ENCODE peak calls at places on chromosomes 2 and 18, in nine cellular contexts. E is lung; P is stimulated activated CD8-positive, alpha-beta memory T cell treated with anti-CD3 and anti-CD28 coated beads, Interleukin-15, amount 100 ng/mL, for 24 hours; W is astrocyte of the spinal cord; G is foreskin melanocyte; X is activated gamma-delta T cell treated with Interleukin-2 at 50 U/mL for 16 hours; Z is adipocyte; O is kidney; T is cerebellum. J is an unnamed sample.

GRCh38 chr2:237403024-237403882 is 10.7 kb downstream of the COL6A3 start:
- DNase-seq in T (no peak), W (peak; percentile 68), E (no peak), O (no peak), Z (peak; percentile 70), G (no peak), P (no peak), X (no peak), J (no peak)

GRCh38 chr2:200426754-200427153 is 83.1 kb downstream of the KCTD18 start:
- DNase-seq in P (no peak), G (no peak), Z (no peak), X (no peak), O (no peak), T (no peak), E (no peak), W (no peak), J (no peak)

GRCh38 chr2:201129044-201129505 is 13.1 kb downstream of the CFLAR start:
- DNase-seq in W (peak; percentile 82), O (no peak), X (no peak), T (no peak), G (no peak), P (no peak), Z (peak; percentile 62), E (no peak), J (no peak)

GRCh38 chr2:237820421-237820820 is 21.8 kb downstream of the RBM44 start:
- DNase-seq in Z (no peak), X (no peak), G (no peak), T (no peak), E (no peak), P (no peak), O (no peak), W (no peak), J (no peak)

GRCh38 chr2:239807568-239807967 is 217.6 kb downstream of the NDUFA10 start:
- DNase-seq in T (no peak), Z (no peak), O (peak; percentile 44), P (no peak), E (no peak), G (no peak), W (no peak), X (no peak), J (no peak)

GRCh38 chr18:13397504-13398163 is 179.1 kb downstream of the LDLRAD4 start:
- DNase-seq in W (no peak), O (no peak), Z (no peak), E (no peak), X (no peak), P (no peak), T (peak; percentile 64), G (no peak), J (no peak)

GRCh38 chr2:113208995-113209868 is 35.5 kb downstream of the PSD4 start:
- DNase-seq in X (no peak), G (peak; percentile 33), P (no peak), Z (peak; percentile 70), O (peak; percentile 90), E (no peak), W (peak; percentile 48), T (no peak), J (no peak)

GRCh38 chr2:32937602-32938450 is 8.9 kb upstream of the LTBP1 start:
- DNase-seq in W (peak; percentile 48), G (no peak), P (no peak), O (no peak), Z (peak; percentile 20), T (no peak), E (no peak), X (no peak), J (no peak)

GRCh38 chr2:169038338-169038757 is 7.2 kb upstream of the ABCB11 start:
- DNase-seq in O (no peak), G (no peak), X (no peak), W (peak; percentile 37), P (no peak), Z (peak; percentile 5), T (no peak), E (no peak), J (no peak)

GRCh38 chr2:109080109-109080508 is 48.9 kb upstream of the SH3RF3 start:
- DNase-seq in E (no peak), G (no peak), T (no peak), P (no peak), Z (no peak), W (no peak), O (no peak), X (no peak), J (no peak)

GRCh38 chr18:44671914-44672313 is 8.8 kb upstream of the SETBP1 start:
- DNase-seq in O (no peak), E (no peak), X (no peak), G (no peak), P (no peak), T (no peak), W (no peak), Z (no peak), J (no peak)

GRCh38 chr2:228541794-228542193 is 360.3 kb upstream of the SPHKAP start:
- DNase-seq in O (no peak), X (no peak), E (no peak), G (no peak), Z (no peak), T (no peak), W (peak; percentile 58), P (no peak), J (no peak)

GRCh38 chr2:216880509-216881184 is 20.8 kb upstream of the TNP1 start:
- DNase-seq in W (peak; percentile 3), O (no peak), Z (peak; percentile 71), G (no peak), E (no peak), P (no peak), X (no peak), T (no peak), J (no peak)

GRCh38 chr18:66271927-66272326 is 332.0 kb downstream of the CDH19 start:
- DNase-seq in G (no peak), T (no peak), O (no peak), X (no peak), W (no peak), P (no peak), E (no peak), Z (no peak), J (no peak)

GRCh38 chr2:149004836-149005235 is 33.7 kb upstream of the LYPD6B start:
- DNase-seq in X (no peak), W (peak; percentile 58), Z (peak; percentile 70), T (no peak), O (no peak), E (no peak), P (no peak), G (no peak), J (no peak)

GRCh38 chr2:39494784-39495251 is 57.7 kb upstream of the MAP4K3 start:
- DNase-seq in E (no peak), W (peak; percentile 93), X (no peak), G (no peak), P (no peak), T (no peak), Z (peak; percentile 85), O (no peak), J (no peak)

GRCh38 chr18:3350566-3351527 is 88.9 kb downstream of the MYL12B start:
- DNase-seq in G (peak; percentile 48), W (peak; percentile 27), T (no peak), E (no peak), P (no peak), Z (no peak), O (no peak), X (no peak), J (no peak)

GRCh38 chr2:82731824-82732223 is 1727.3 kb downstream of the SUCLG1 start:
- DNase-seq in T (no peak), G (no peak), O (no peak), Z (no peak), X (no peak), P (no peak), E (no peak), W (no peak), J (no peak)

GRCh38 chr2:64675860-64676259 is 22.1 kb upstream of the SERTAD2 start:
- DNase-seq in T (no peak), Z (no peak), E (no peak), O (no peak), X (peak; percentile 19), G (no peak), W (no peak), P (no peak), J (no peak)

GRCh38 chr2:129129087-129129486 is 810.4 kb upstream of the HS6ST1 start:
- DNase-seq in E (no peak), P (no peak), Z (no peak), X (no peak), T (no peak), G (no peak), O (no peak), W (no peak), J (no peak)

GRCh38 chr18:55300469-55301195 is 287.4 kb downstream of the TCF4 start:
- DNase-seq in X (no peak), G (no peak), W (peak; percentile 62), P (no peak), Z (peak; percentile 95), O (no peak), E (no peak), T (no peak), J (peak; percentile 55)

GRCh38 chr2:66573412-66573811 is 138.5 kb downstream of the MEIS1 start:
- DNase-seq in X (no peak), G (no peak), Z (no peak), T (no peak), W (no peak), P (no peak), E (no peak), O (no peak), J (peak; percentile 72)

GRCh38 chr2:110854355-110855081 is 122.1 kb downstream of the ACOXL start:
- DNase-seq in X (no peak), T (no peak), W (no peak), Z (no peak), O (no peak), G (no peak), E (no peak), P (no peak), J (no peak)

GRCh38 chr18:23593720-23594119 is 7.4 kb upstream of the NPC1 start:
- DNase-seq in T (no peak), E (no peak), G (peak; percentile 79), X (no peak), O (no peak), W (peak; percentile 79), P (no peak), Z (peak; percentile 54), J (no peak)

GRCh38 chr2:241636983-241637232 is at the start of gene THAP4:
- DNase-seq in W (no peak), P (peak; percentile 35), Z (peak; percentile 81), T (peak; percentile 86), G (peak; percentile 35), O (peak; percentile 92), E (peak; percentile 48), X (peak; percentile 38), J (no peak)

GRCh38 chr2:112187046-112187715 is 49.0 kb downstream of the FBLN7 start:
- DNase-seq in P (no peak), G (no peak), W (no peak), T (no peak), O (no peak), X (no peak), E (no peak), Z (no peak), J (no peak)

GRCh38 chr2:180730976-180731375 is 249.4 kb upstream of the UBE2E3 start:
- DNase-seq in X (no peak), E (no peak), G (no peak), O (no peak), T (no peak), Z (peak; percentile 69), P (no peak), W (no peak), J (no peak)

GRCh38 chr2:85924522-85924921 is 35.7 kb upstream of the ST3GAL5 start:
- DNase-seq in W (peak; percentile 19), E (no peak), Z (peak; percentile 89), G (peak; percentile 94), X (no peak), T (peak; percentile 34), P (no peak), O (no peak), J (no peak)

GRCh38 chr2:46655551-46656436 is 176.4 kb downstream of the TMEM247 start:
- DNase-seq in Z (no peak), T (no peak), P (no peak), G (no peak), W (no peak), E (no peak), X (no peak), O (peak; percentile 71), J (no peak)

GRCh38 chr18:13145636-13146190 is 72.8 kb upstream of the LDLRAD4 start:
- DNase-seq in O (no peak), G (no peak), X (no peak), P (no peak), E (no peak), W (no peak), T (no peak), Z (no peak), J (no peak)

GRCh38 chr2:36565712-36566111 is 32.3 kb downstream of the FEZ2 start:
- DNase-seq in G (no peak), P (no peak), Z (no peak), W (no peak), O (no peak), T (no peak), X (no peak), E (no peak), J (no peak)